ENCODE peak calls at places on chromosomes 13 and 19, in six cellular contexts. One of them, this sample, is unnamed.

GRCh38 chr19:887072-887471 is 5.9 kb downstream of the MED16 start:
- DNase-seq in psoas muscle: no peak
- DNase-seq in GM12865: no peak
- DNase-seq in kidney epithelial cell: no peak
- DNase-seq in lower leg skin: no peak
- DNase-seq in endothelial cell: no peak
- DNase-seq in this sample: peak

GRCh38 chr13:99028890-99029289 is 51.0 kb upstream of the DOCK9 start:
- DNase-seq in psoas muscle: no peak
- DNase-seq in GM12865: peak
- DNase-seq in kidney epithelial cell: no peak
- DNase-seq in lower leg skin: no peak
- DNase-seq in endothelial cell: no peak
- DNase-seq in this sample: peak

GRCh38 chr19:44212865-44213346 is 574 bp downstream of the ZNF227 start:
- DNase-seq in psoas muscle: no peak
- DNase-seq in GM12865: peak
- DNase-seq in kidney epithelial cell: no peak
- DNase-seq in lower leg skin: no peak
- DNase-seq in endothelial cell: peak
- DNase-seq in this sample: no peak

GRCh38 chr13:81760316-81760715 is 1419.4 kb upstream of the SPRY2 start:
- DNase-seq in psoas muscle: no peak
- DNase-seq in GM12865: no peak
- DNase-seq in kidney epithelial cell: no peak
- DNase-seq in lower leg skin: no peak
- DNase-seq in endothelial cell: no peak
- DNase-seq in this sample: no peak

GRCh38 chr13:65461590-65461989 is 1768.5 kb downstream of the PCDH9 start:
- DNase-seq in psoas muscle: no peak
- DNase-seq in GM12865: peak
- DNase-seq in kidney epithelial cell: no peak
- DNase-seq in lower leg skin: no peak
- DNase-seq in endothelial cell: no peak
- DNase-seq in this sample: no peak

GRCh38 chr19:651991-652390 is 11.0 kb downstream of the RNF126 start:
- DNase-seq in psoas muscle: no peak
- DNase-seq in GM12865: no peak
- DNase-seq in kidney epithelial cell: no peak
- DNase-seq in lower leg skin: no peak
- DNase-seq in endothelial cell: no peak
- DNase-seq in this sample: no peak

GRCh38 chr19:41310031-41310831 is at the start of gene CCDC97:
- DNase-seq in psoas muscle: peak
- DNase-seq in GM12865: peak
- DNase-seq in kidney epithelial cell: no peak
- DNase-seq in lower leg skin: peak
- DNase-seq in endothelial cell: peak
- DNase-seq in this sample: peak

GRCh38 chr19:49255674-49256073 is 69.3 kb downstream of the SLC6A16 start:
- DNase-seq in psoas muscle: no peak
- DNase-seq in GM12865: no peak
- DNase-seq in kidney epithelial cell: no peak
- DNase-seq in lower leg skin: no peak
- DNase-seq in endothelial cell: no peak
- DNase-seq in this sample: no peak

GRCh38 chr19:29467824-29468401 is 57.9 kb upstream of the VSTM2B start:
- DNase-seq in psoas muscle: no peak
- DNase-seq in GM12865: peak
- DNase-seq in kidney epithelial cell: peak
- DNase-seq in lower leg skin: no peak
- DNase-seq in endothelial cell: no peak
- DNase-seq in this sample: peak

GRCh38 chr19:33098023-33098652 is 17.2 kb downstream of the GPATCH1 start:
- DNase-seq in psoas muscle: no peak
- DNase-seq in GM12865: no peak
- DNase-seq in kidney epithelial cell: peak
- DNase-seq in lower leg skin: no peak
- DNase-seq in endothelial cell: no peak
- DNase-seq in this sample: no peak

GRCh38 chr13:113059891-113060290 is 45.7 kb upstream of the F7 start:
- DNase-seq in psoas muscle: peak
- DNase-seq in GM12865: no peak
- DNase-seq in kidney epithelial cell: no peak
- DNase-seq in lower leg skin: no peak
- DNase-seq in endothelial cell: no peak
- DNase-seq in this sample: no peak

GRCh38 chr19:34325961-34326360 is 39.0 kb upstream of the GPI start:
- DNase-seq in psoas muscle: no peak
- DNase-seq in GM12865: no peak
- DNase-seq in kidney epithelial cell: no peak
- DNase-seq in lower leg skin: no peak
- DNase-seq in endothelial cell: no peak
- DNase-seq in this sample: no peak

GRCh38 chr13:42083138-42083770 is 34.8 kb downstream of the DGKH start:
- DNase-seq in psoas muscle: no peak
- DNase-seq in GM12865: no peak
- DNase-seq in kidney epithelial cell: no peak
- DNase-seq in lower leg skin: no peak
- DNase-seq in endothelial cell: no peak
- DNase-seq in this sample: peak

GRCh38 chr13:83878691-83879410 is 3.4 kb downstream of the SLITRK1 start:
- DNase-seq in psoas muscle: no peak
- DNase-seq in GM12865: no peak
- DNase-seq in kidney epithelial cell: no peak
- DNase-seq in lower leg skin: no peak
- DNase-seq in endothelial cell: no peak
- DNase-seq in this sample: no peak

GRCh38 chr13:96984061-96984508 is 10.2 kb downstream of the OXGR1 start:
- DNase-seq in psoas muscle: no peak
- DNase-seq in GM12865: peak
- DNase-seq in kidney epithelial cell: no peak
- DNase-seq in lower leg skin: peak
- DNase-seq in endothelial cell: peak
- DNase-seq in this sample: peak

GRCh38 chr13:26480246-26480855 is 77.1 kb upstream of the WASF3 start:
- DNase-seq in psoas muscle: no peak
- DNase-seq in GM12865: no peak
- DNase-seq in kidney epithelial cell: no peak
- DNase-seq in lower leg skin: no peak
- DNase-seq in endothelial cell: no peak
- DNase-seq in this sample: no peak

GRCh38 chr19:49676136-49676689 is 858 bp upstream of the PRMT1 start:
- DNase-seq in psoas muscle: peak
- DNase-seq in GM12865: peak
- DNase-seq in kidney epithelial cell: peak
- DNase-seq in lower leg skin: peak
- DNase-seq in endothelial cell: peak
- DNase-seq in this sample: peak

GRCh38 chr19:12721656-12722565 is 1.8 kb downstream of the TNPO2 start:
- DNase-seq in psoas muscle: peak
- DNase-seq in GM12865: peak
- DNase-seq in kidney epithelial cell: peak
- DNase-seq in lower leg skin: peak
- DNase-seq in endothelial cell: peak
- DNase-seq in this sample: peak

GRCh38 chr13:56864451-56864850 is 276.3 kb upstream of the PRR20A start:
- DNase-seq in psoas muscle: no peak
- DNase-seq in GM12865: no peak
- DNase-seq in kidney epithelial cell: no peak
- DNase-seq in lower leg skin: no peak
- DNase-seq in endothelial cell: no peak
- DNase-seq in this sample: no peak

GRCh38 chr13:50082426-50083283 is 67.4 kb downstream of the KCNRG start:
- DNase-seq in psoas muscle: peak
- DNase-seq in GM12865: peak
- DNase-seq in kidney epithelial cell: peak
- DNase-seq in lower leg skin: peak
- DNase-seq in endothelial cell: peak
- DNase-seq in this sample: peak

GRCh38 chr13:99626461-99627082 is 125.3 kb downstream of the TM9SF2 start:
- DNase-seq in psoas muscle: no peak
- DNase-seq in GM12865: no peak
- DNase-seq in kidney epithelial cell: peak
- DNase-seq in lower leg skin: no peak
- DNase-seq in endothelial cell: no peak
- DNase-seq in this sample: no peak

GRCh38 chr13:113989585-113990300 is 15.9 kb upstream of the C13orf46 start:
- DNase-seq in psoas muscle: peak
- DNase-seq in GM12865: no peak
- DNase-seq in kidney epithelial cell: no peak
- DNase-seq in lower leg skin: no peak
- DNase-seq in endothelial cell: no peak
- DNase-seq in this sample: no peak

GRCh38 chr13:110476220-110476617 is 85.3 kb downstream of the RAB20 start:
- DNase-seq in psoas muscle: no peak
- DNase-seq in GM12865: no peak
- DNase-seq in kidney epithelial cell: no peak
- DNase-seq in lower leg skin: no peak
- DNase-seq in endothelial cell: no peak
- DNase-seq in this sample: no peak

GRCh38 chr19:50330365-50331078 is 1.3 kb upstream of the KCNC3 start:
- DNase-seq in psoas muscle: peak
- DNase-seq in GM12865: peak
- DNase-seq in kidney epithelial cell: no peak
- DNase-seq in lower leg skin: peak
- DNase-seq in endothelial cell: no peak
- DNase-seq in this sample: peak

GRCh38 chr19:31364956-31365355 is 15.7 kb upstream of the TSHZ3 start:
- DNase-seq in psoas muscle: no peak
- DNase-seq in GM12865: no peak
- DNase-seq in kidney epithelial cell: no peak
- DNase-seq in lower leg skin: no peak
- DNase-seq in endothelial cell: no peak
- DNase-seq in this sample: no peak
- TF ChIP-seq CTCF in psoas muscle: no peak
- TF ChIP-seq CTCF in GM12865: no peak
- TF ChIP-seq CTCF in kidney epithelial cell: no peak
- TF ChIP-seq CTCF in lower leg skin: no peak
- TF ChIP-seq CTCF in endothelial cell: no peak
- TF ChIP-seq CTCF in this sample: no peak

GRCh38 chr19:21839966-21840365 is 4.0 kb upstream of the ZNF43 start:
- DNase-seq in psoas muscle: no peak
- DNase-seq in GM12865: no peak
- DNase-seq in kidney epithelial cell: no peak
- DNase-seq in lower leg skin: no peak
- DNase-seq in endothelial cell: no peak
- DNase-seq in this sample: no peak

GRCh38 chr19:21833733-21834132 is 2.2 kb downstream of the ZNF43 start:
- DNase-seq in psoas muscle: no peak
- DNase-seq in GM12865: no peak
- DNase-seq in kidney epithelial cell: no peak
- DNase-seq in lower leg skin: no peak
- DNase-seq in endothelial cell: no peak
- DNase-seq in this sample: no peak

GRCh38 chr19:21835429-21835809 is 563 bp downstream of the ZNF43 start:
- DNase-seq in psoas muscle: no peak
- DNase-seq in GM12865: no peak
- DNase-seq in kidney epithelial cell: no peak
- DNase-seq in lower leg skin: no peak
- DNase-seq in endothelial cell: no peak
- DNase-seq in this sample: peak

GRCh38 chr19:21838646-21839045 is 2.7 kb upstream of the ZNF43 start:
- DNase-seq in psoas muscle: no peak
- DNase-seq in GM12865: no peak
- DNase-seq in kidney epithelial cell: no peak
- DNase-seq in lower leg skin: no peak
- DNase-seq in endothelial cell: no peak
- DNase-seq in this sample: no peak

DNA sequence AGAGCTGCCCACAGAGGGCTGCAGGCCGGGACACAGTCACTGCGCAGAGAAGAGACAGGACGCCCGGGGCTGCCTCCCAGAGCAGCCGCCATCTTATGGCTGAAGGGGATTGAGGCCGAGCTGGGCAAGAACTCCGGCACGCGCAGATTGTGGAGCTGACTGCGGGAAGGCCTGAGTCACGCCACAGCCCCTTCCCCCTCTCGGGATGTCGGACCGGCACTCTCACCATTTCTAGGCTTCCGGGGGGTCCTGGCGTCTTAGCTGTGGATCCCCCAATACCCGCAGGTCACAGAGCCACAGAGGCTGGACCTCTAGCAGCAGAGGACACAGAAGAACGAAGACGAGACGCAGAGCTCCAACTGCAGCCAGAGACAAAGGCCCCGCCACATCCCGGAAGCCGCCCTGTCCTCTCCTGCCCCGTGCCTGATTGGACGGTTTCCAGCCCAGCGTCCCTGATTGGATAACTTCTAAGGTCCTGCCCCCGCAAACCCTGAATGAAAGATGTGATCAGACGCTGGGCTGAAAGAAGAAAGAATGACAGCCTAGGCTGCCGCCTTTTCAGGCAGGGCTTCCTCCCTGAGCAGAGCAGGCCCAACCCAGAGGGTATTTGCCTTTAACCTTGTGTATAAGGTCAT is at the start of gene ZNF43:
- DNase-seq in psoas muscle: peak
- DNase-seq in GM12865: peak
- DNase-seq in kidney epithelial cell: peak
- DNase-seq in lower leg skin: peak
- DNase-seq in endothelial cell: peak
- DNase-seq in this sample: peak
- TF ChIP-seq CTCF in psoas muscle: no peak
- TF ChIP-seq CTCF in GM12865: no peak
- TF ChIP-seq CTCF in kidney epithelial cell: no peak
- TF ChIP-seq CTCF in lower leg skin: no peak
- TF ChIP-seq CTCF in endothelial cell: no peak
- TF ChIP-seq CTCF in this sample: no peak

GRCh38 chr13:106286811-106287210 is 248.7 kb downstream of the EFNB2 start:
- DNase-seq in psoas muscle: no peak
- DNase-seq in GM12865: no peak
- DNase-seq in kidney epithelial cell: no peak
- DNase-seq in lower leg skin: no peak
- DNase-seq in endothelial cell: no peak
- DNase-seq in this sample: no peak
- TF ChIP-seq CTCF in psoas muscle: no peak
- TF ChIP-seq CTCF in GM12865: no peak
- TF ChIP-seq CTCF in kidney epithelial cell: no peak
- TF ChIP-seq CTCF in lower leg skin: no peak
- TF ChIP-seq CTCF in endothelial cell: no peak
- TF ChIP-seq CTCF in this sample: no peak

DNA sequence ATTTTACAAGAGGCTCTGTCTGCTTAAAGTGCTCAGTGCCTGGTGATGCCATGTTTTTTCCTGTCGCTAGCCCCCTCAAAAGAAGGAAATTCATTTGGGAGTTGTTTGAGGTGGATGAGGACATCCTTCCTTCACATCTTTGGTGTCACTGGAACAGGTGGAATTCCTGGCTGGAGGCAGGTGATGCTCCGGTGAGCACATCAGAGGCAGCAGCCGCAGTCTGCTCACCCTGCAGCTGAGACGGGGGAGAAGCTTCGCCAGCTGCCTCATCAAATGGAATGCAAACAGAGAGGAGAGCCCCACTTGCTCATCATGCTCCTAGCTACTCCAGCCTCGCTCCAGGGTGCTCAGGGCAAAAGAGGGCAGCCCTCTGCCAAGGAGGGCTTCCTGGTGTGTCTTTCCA is 74.1 kb upstream of the UBL3 start:
- DNase-seq in psoas muscle: no peak
- DNase-seq in GM12865: no peak
- DNase-seq in kidney epithelial cell: peak
- DNase-seq in lower leg skin: no peak
- DNase-seq in endothelial cell: no peak
- DNase-seq in this sample: no peak
- TF ChIP-seq CTCF in psoas muscle: no peak
- TF ChIP-seq CTCF in GM12865: no peak
- TF ChIP-seq CTCF in kidney epithelial cell: no peak
- TF ChIP-seq CTCF in lower leg skin: no peak
- TF ChIP-seq CTCF in endothelial cell: peak
- TF ChIP-seq CTCF in this sample: peak

GRCh38 chr19:53076984-53077383 is 26.2 kb downstream of the ZNF160 start:
- DNase-seq in psoas muscle: no peak
- DNase-seq in GM12865: no peak
- DNase-seq in kidney epithelial cell: no peak
- DNase-seq in lower leg skin: no peak
- DNase-seq in endothelial cell: peak
- DNase-seq in this sample: peak
- TF ChIP-seq CTCF in psoas muscle: peak
- TF ChIP-seq CTCF in GM12865: no peak
- TF ChIP-seq CTCF in kidney epithelial cell: peak
- TF ChIP-seq CTCF in lower leg skin: no peak
- TF ChIP-seq CTCF in endothelial cell: peak
- TF ChIP-seq CTCF in this sample: peak

This sample was measured in activated CD8-positive, alpha-beta T cell treated with anti-CD3 and anti-CD28 coated beads for 36 hours.